ENCODE peak calls at places on chromosomes 1 and 21, in four cellular contexts. B, Q, G and J are unnamed samples.

GRCh38 chr1:179143332-179143731 is 61.5 kb downstream of the TOR3A start:
- DNase-seq in B (no peak), G (no peak), Q (no peak), J (no peak)

GRCh38 chr1:224542783-224543440 is 73.2 kb upstream of the CNIH3 start:
- DNase-seq in G (no peak), B (no peak), Q (peak), J (peak)

GRCh38 chr1:241808265-241808664 is 39.7 kb upstream of the EXO1 start:
- DNase-seq in Q (no peak), B (no peak), G (no peak), J (no peak)

GRCh38 chr1:62076286-62076685 is 118.4 kb upstream of the L1TD1 start:
- DNase-seq in B (no peak), G (no peak), Q (peak), J (peak)

GRCh38 chr1:232149302-232150201 is 480.4 kb downstream of the SIPA1L2 start:
- DNase-seq in B (no peak), Q (no peak), G (no peak), J (no peak)

GRCh38 chr1:167136191-167136614 is 42.3 kb downstream of the STYXL2 start:
- DNase-seq in B (no peak), G (no peak), Q (peak), J (peak)

GRCh38 chr1:116571215-116571919 is 541 bp upstream of the CD58 start:
- DNase-seq in B (no peak), Q (no peak), G (no peak), J (no peak)

GRCh38 chr1:34066921-34067603 is 98.0 kb downstream of the CSMD2 start:
- DNase-seq in G (no peak), Q (peak), B (no peak), J (no peak)

GRCh38 chr1:92949937-92950817 is 11.1 kb downstream of the DIPK1A start:
- DNase-seq in Q (peak), G (no peak), B (no peak), J (peak)

GRCh38 chr1:180274221-180274620 is 44.2 kb downstream of the LHX4 start:
- DNase-seq in B (no peak), Q (no peak), G (no peak), J (no peak)

GRCh38 chr1:226603030-226603960 is 54.7 kb downstream of the STUM start:
- DNase-seq in Q (no peak), G (no peak), B (no peak), J (no peak)

GRCh38 chr1:231683439-231684165 is 57.0 kb downstream of the DISC1 start:
- DNase-seq in Q (no peak), G (no peak), B (no peak), J (no peak)

GRCh38 chr1:91611498-91611917 is 110.9 kb downstream of the CDC7 start:
- DNase-seq in B (no peak), Q (no peak), G (no peak), J (no peak)

GRCh38 chr1:170001266-170001665 is 73.2 kb downstream of the KIFAP3 start:
- DNase-seq in Q (no peak), G (no peak), B (no peak), J (no peak)

GRCh38 chr1:33297911-33298622 is 22.8 kb downstream of the A3GALT2 start:
- DNase-seq in B (no peak), Q (no peak), G (no peak), J (no peak)

GRCh38 chr1:198937231-198938031 is 298.6 kb downstream of the PTPRC start:
- DNase-seq in Q (peak), B (peak), G (peak), J (peak)

GRCh38 chr1:207962716-207963428 is 51.9 kb upstream of the CD34 start:
- DNase-seq in Q (no peak), B (no peak), G (no peak), J (no peak)

GRCh38 chr1:59638172-59638800 is 176.5 kb upstream of the HOOK1 start:
- DNase-seq in G (no peak), B (no peak), Q (no peak), J (no peak)

GRCh38 chr1:184954232-184954995 is 19.9 kb downstream of the NIBAN1 start:
- DNase-seq in Q (no peak), G (no peak), B (no peak), J (peak)

GRCh38 chr1:167668108-167668507 is 38.1 kb downstream of the RCSD1 start:
- DNase-seq in Q (no peak), B (no peak), G (no peak), J (no peak)

GRCh38 chr1:46522184-46522968 is 29.1 kb downstream of the KNCN start:
- DNase-seq in B (no peak), G (no peak), Q (peak), J (peak)

GRCh38 chr1:200226268-200226968 is 183.4 kb downstream of the ZNF281 start:
- DNase-seq in Q (no peak), G (peak), B (no peak), J (no peak)

GRCh38 chr1:156627313-156627880 is 8.2 kb downstream of the HAPLN2 start:
- DNase-seq in B (no peak), Q (no peak), G (peak), J (peak)

GRCh38 chr1:202131956-202132821 is 9.5 kb downstream of the GPR37L1 start:
- DNase-seq in Q (no peak), G (no peak), B (no peak), J (peak)

GRCh38 chr1:212960932-212961331 is 10.6 kb downstream of the VASH2 start:
- DNase-seq in G (no peak), B (no peak), Q (no peak), J (no peak)

GRCh38 chr1:196418772-196419171 is 189.5 kb downstream of the KCNT2 start:
- DNase-seq in B (no peak), Q (no peak), G (no peak), J (no peak)

GRCh38 chr21:41777934-41778815 is 11.3 kb upstream of the RIPK4 start:
- DNase-seq in B (no peak), Q (peak), G (no peak), J (peak)

GRCh38 chr1:33653226-33653625 is 180.8 kb downstream of the ZSCAN20 start:
- DNase-seq in B (no peak), G (no peak), Q (no peak), J (no peak)

GRCh38 chr1:195562074-195562473 is 1046.2 kb downstream of the KCNT2 start:
- DNase-seq in G (no peak), Q (no peak), B (no peak), J (no peak)

GRCh38 chr1:20212685-20213331 is 26.5 kb upstream of the PLA2G2C start:
- DNase-seq in Q (peak), B (peak), G (peak), J (peak)

GRCh38 chr1:153312569-153313186 is at the start of gene PGLYRP3:
- DNase-seq in G (no peak), Q (no peak), B (no peak), J (no peak)

GRCh38 chr1:107162745-107163144 is 21.9 kb downstream of the NTNG1 start:
- DNase-seq in G (no peak), B (no peak), Q (no peak), J (no peak)

GRCh38 chr1:94935476-94935875 is 8.6 kb upstream of the CNN3 start:
- DNase-seq in G (no peak), B (no peak), Q (no peak), J (no peak)

GRCh38 chr21:22670148-22670547 is 1671.9 kb downstream of the NCAM2 start:
- DNase-seq in B (no peak), G (no peak), Q (no peak), J (no peak)

GRCh38 chr21:43854773-43855633 is 10.0 kb upstream of the AGPAT3 start:
- DNase-seq in Q (no peak), G (no peak), B (no peak), J (no peak)

GRCh38 chr21:33901421-33902288 is 13.9 kb downstream of the ATP5PO start:
- DNase-seq in Q (peak), B (no peak), G (no peak), J (no peak)

GRCh38 chr1:119226880-119227279 is 86.4 kb upstream of the WARS2 start:
- DNase-seq in Q (no peak), G (no peak), B (no peak), J (no peak)